ENCODE peak calls at places on chromosomes 11 and 22, in nine cellular contexts. Z, A, J, N, M, D, K, U and L are unnamed samples. For H3K27me3, the result is how much of the 10 kb centered on the place peaks cover.

GRCh38 chr11:128488471-128488870 is 98.9 kb downstream of the ETS1 start:
- DNase-seq in Z (no peak), A (peak), J (no peak), N (no peak), M (no peak), D (no peak), K (peak), U (no peak), L (peak)

GRCh38 chr11:129259950-129260349 is 67.8 kb upstream of the ARHGAP32 start:
- DNase-seq in Z (no peak), A (no peak), J (no peak), N (no peak), M (no peak), D (no peak), K (no peak), U (no peak), L (no peak)

GRCh38 chr11:125625225-125625593 is 246 bp downstream of the CHEK1 start:
- DNase-seq in Z (no peak), A (no peak), J (no peak), N (no peak), M (no peak), D (no peak), K (no peak), U (no peak), L (no peak)

GRCh38 chr11:26331911-26332571 is at the start of gene ANO3:
- DNase-seq in Z (peak), A (peak), J (peak), N (peak), M (peak), D (peak), K (peak), U (peak), L (no peak)

GRCh38 chr11:43376594-43376993 is 17.9 kb downstream of the TTC17 start:
- DNase-seq in Z (no peak), A (peak), J (no peak), N (no peak), M (peak), D (no peak), K (no peak), U (no peak), L (no peak)

GRCh38 chr11:120977470-120977869 is 46.4 kb upstream of the TBCEL start:
- DNase-seq in Z (no peak), A (no peak), J (no peak), N (no peak), M (peak), D (no peak), K (no peak), U (no peak), L (no peak)

GRCh38 chr22:30830907-30831306 is 136.2 kb downstream of the OSBP2 start:
- DNase-seq in Z (no peak), A (peak), J (no peak), N (no peak), M (peak), D (no peak), K (no peak), U (no peak), L (no peak)

GRCh38 chr11:31303644-31304043 is 65.9 kb downstream of the DCDC1 start:
- DNase-seq in Z (no peak), A (no peak), J (no peak), N (no peak), M (no peak), D (no peak), K (no peak), U (no peak), L (no peak)

GRCh38 chr22:32796865-32797573 is 4.5 kb upstream of the TIMP3 start:
- DNase-seq in Z (peak), A (peak), J (peak), N (peak), M (no peak), D (peak), K (peak), U (peak), L (peak)

GRCh38 chr11:8913961-8914660 is 3.1 kb downstream of the AKIP1 start:
- DNase-seq in Z (no peak), A (peak), J (no peak), N (peak), M (no peak), D (peak), K (peak), U (no peak), L (peak)

GRCh38 chr22:46934746-46935491 is 172.5 kb downstream of the TBC1D22A start:
- DNase-seq in Z (no peak), A (peak), J (no peak), N (no peak), M (peak), D (no peak), K (no peak), U (no peak), L (no peak)

GRCh38 chr11:91932151-91932821 is 292.3 kb upstream of the FAT3 start:
- DNase-seq in Z (no peak), A (no peak), J (no peak), N (no peak), M (peak), D (peak), K (no peak), U (no peak), L (no peak)

GRCh38 chr22:50530280-50530856 is 556 bp upstream of the TYMP start:
- DNase-seq in Z (peak), A (peak), J (peak), N (no peak), M (no peak), D (peak), K (peak), U (peak), L (no peak)

GRCh38 chr22:24104307-24105017 is 76.8 kb upstream of the SUSD2 start:
- DNase-seq in Z (peak), A (no peak), J (peak), N (no peak), M (no peak), D (no peak), K (no peak), U (peak), L (no peak)

GRCh38 chr11:11985954-11986949 is 22.2 kb downstream of the DKK3 start:
- DNase-seq in Z (no peak), A (no peak), J (no peak), N (no peak), M (no peak), D (no peak), K (no peak), U (no peak), L (no peak)

DNA sequence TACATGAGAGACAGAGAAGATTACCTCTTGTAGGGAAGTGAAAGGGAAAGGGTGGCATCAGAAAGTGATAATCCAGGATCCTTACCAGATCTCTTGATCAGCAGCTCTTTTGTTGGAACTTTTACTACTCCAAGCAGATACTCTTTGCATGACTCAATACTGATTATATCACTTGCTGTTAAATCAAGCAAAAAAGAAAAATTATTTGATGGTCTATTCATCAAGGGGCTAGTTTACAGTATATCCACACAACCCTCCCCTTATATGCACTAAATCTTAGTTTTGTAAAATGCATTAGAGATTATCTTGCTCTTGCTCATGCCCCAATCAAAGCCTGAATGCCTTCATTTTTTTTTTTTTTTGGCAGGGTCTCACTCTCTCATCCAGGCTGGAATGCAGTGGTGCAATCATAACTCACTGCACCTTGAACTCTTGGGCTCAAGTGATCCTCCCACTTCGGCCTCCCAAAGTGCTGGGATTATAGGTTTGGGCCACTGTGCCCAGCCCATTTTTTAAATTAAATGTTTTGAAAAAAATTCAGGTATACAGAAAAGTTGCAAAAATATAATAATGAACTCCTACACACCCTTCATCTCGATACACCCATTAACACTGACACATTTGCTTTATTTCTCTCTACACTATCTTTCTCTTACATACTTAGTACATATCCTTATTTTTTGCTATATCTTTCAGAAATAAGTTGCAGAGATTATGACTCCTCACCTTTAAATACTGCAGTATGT is 76.1 kb upstream of the UCP3 start:
- DNase-seq in Z (no peak), A (no peak), J (no peak), N (no peak), M (peak), D (no peak), K (no peak), U (no peak), L (no peak)
- TF ChIP-seq CTCF in Z (no peak), A (no peak), J (no peak), N (no peak), M (no peak), D (no peak), K (no peak), U (no peak), L (no peak)

GRCh38 chr22:37624017-37624365 is 15.4 kb downstream of the GGA1 start:
- DNase-seq in Z (peak), A (no peak), J (no peak), N (no peak), M (no peak), D (no peak), K (no peak), U (no peak), L (no peak)

GRCh38 chr22:37623075-37624016 is 14.7 kb downstream of the GGA1 start:
- DNase-seq in Z (peak), A (no peak), J (peak), N (peak), M (no peak), D (peak), K (no peak), U (peak), L (peak)

GRCh38 chr22:37626144-37626543 is 13.3 kb upstream of the SH3BP1 start:
- DNase-seq in Z (peak), A (no peak), J (peak), N (no peak), M (no peak), D (peak), K (no peak), U (peak), L (no peak)

GRCh38 chr22:37625737-37626136 is 13.7 kb upstream of the SH3BP1 start:
- DNase-seq in Z (no peak), A (no peak), J (no peak), N (no peak), M (no peak), D (no peak), K (no peak), U (peak), L (no peak)

GRCh38 chr22:37624876-37625275 is 14.6 kb upstream of the SH3BP1 start:
- DNase-seq in Z (no peak), A (no peak), J (no peak), N (no peak), M (no peak), D (no peak), K (no peak), U (no peak), L (no peak)
- H3K27ac ChIP-seq in Z (no peak), A (no peak), J (no peak), N (no peak), M (no peak), D (peak), K (no peak), U (no peak), L (peak)

GRCh38 chr11:62918531-62918930 is 2.6 kb downstream of the CHRM1 start:
- DNase-seq in Z (peak), A (no peak), J (no peak), N (no peak), M (no peak), D (no peak), K (no peak), U (no peak), L (no peak)

GRCh38 chr11:62919476-62919875 is 1.7 kb downstream of the CHRM1 start:
- DNase-seq in Z (peak), A (no peak), J (no peak), N (no peak), M (no peak), D (no peak), K (no peak), U (no peak), L (no peak)

GRCh38 chr11:62921201-62921572 is at the start of gene CHRM1:
- DNase-seq in Z (no peak), A (no peak), J (no peak), N (no peak), M (no peak), D (no peak), K (no peak), U (no peak), L (no peak)

GRCh38 chr11:62921573-62922188 is 518 bp upstream of the CHRM1 start:
- DNase-seq in Z (no peak), A (peak), J (no peak), N (no peak), M (no peak), D (no peak), K (no peak), U (no peak), L (no peak)

GRCh38 chr11:62919898-62920640 is 1.1 kb downstream of the CHRM1 start:
- DNase-seq in Z (peak), A (no peak), J (no peak), N (peak), M (no peak), D (no peak), K (no peak), U (no peak), L (no peak)
- H3K27me3 ChIP-seq in Z (under half), A (under half), J (under half), N (under half), M (half or more), D (under half), K (under half), U (under half), L (under half)

GRCh38 chr11:65277878-65278277 is 16.1 kb downstream of the POLA2 start:
- DNase-seq in Z (no peak), A (no peak), J (no peak), N (no peak), M (no peak), D (no peak), K (no peak), U (no peak), L (no peak)

GRCh38 chr11:65278351-65278750 is 16.6 kb downstream of the POLA2 start:
- DNase-seq in Z (no peak), A (no peak), J (no peak), N (no peak), M (no peak), D (no peak), K (no peak), U (no peak), L (no peak)

GRCh38 chr11:65279713-65280459 is 18.1 kb downstream of the POLA2 start:
- DNase-seq in Z (no peak), A (peak), J (no peak), N (no peak), M (peak), D (no peak), K (no peak), U (no peak), L (peak)

GRCh38 chr11:65275906-65276305 is 14.1 kb downstream of the POLA2 start:
- DNase-seq in Z (no peak), A (no peak), J (no peak), N (no peak), M (no peak), D (no peak), K (no peak), U (no peak), L (no peak)

GRCh38 chr11:65274734-65275682 is 13.2 kb downstream of the POLA2 start:
- DNase-seq in Z (peak), A (peak), J (peak), N (peak), M (peak), D (peak), K (no peak), U (peak), L (peak)
- TF ChIP-seq CTCF in Z (peak), A (peak), J (peak), N (peak), M (peak), D (peak), K (peak), U (peak), L (peak)

GRCh38 chr11:132111341-132111740 is 740.9 kb downstream of the NTM start:
- DNase-seq in Z (no peak), A (no peak), J (no peak), N (no peak), M (no peak), D (no peak), K (no peak), U (no peak), L (no peak)
- H3K27ac ChIP-seq in Z (no peak), A (peak), J (no peak), N (no peak), M (no peak), D (no peak), K (no peak), U (no peak), L (no peak)

GRCh38 chr11:1807628-1807995 is 27.2 kb upstream of the SYT8 start:
- DNase-seq in Z (no peak), A (no peak), J (no peak), N (no peak), M (no peak), D (no peak), K (no peak), U (no peak), L (no peak)

GRCh38 chr11:1814691-1815090 is 20.1 kb upstream of the SYT8 start:
- DNase-seq in Z (no peak), A (no peak), J (no peak), N (no peak), M (no peak), D (no peak), K (no peak), U (no peak), L (no peak)

GRCh38 chr11:1812801-1813200 is 22.0 kb upstream of the SYT8 start:
- DNase-seq in Z (no peak), A (no peak), J (no peak), N (no peak), M (no peak), D (no peak), K (no peak), U (no peak), L (no peak)

GRCh38 chr11:1812274-1812673 is 22.5 kb upstream of the SYT8 start:
- DNase-seq in Z (no peak), A (no peak), J (no peak), N (no peak), M (no peak), D (no peak), K (no peak), U (no peak), L (no peak)

GRCh38 chr11:1810761-1811160 is 24.0 kb upstream of the SYT8 start:
- DNase-seq in Z (no peak), A (no peak), J (no peak), N (no peak), M (no peak), D (no peak), K (peak), U (no peak), L (no peak)
- H3K27me3 ChIP-seq in Z (under half), A (under half), J (under half), N (under half), M (under half), D (under half), K (under half), U (under half), L (under half)